ENCODE peak calls at places on chromosomes 11 and 22, in ten cellular contexts. U, O, N, S, B, A, R, L, Z and E are unnamed samples. For H3K9me3, H3K27me3 and H3K4me1, the result is how much of the 10 kb centered on the place peaks cover.

GRCh38 chr11:12251651-12252560 is 125.5 kb upstream of the PARVA start:
- DNase-seq in U (peak), O (no peak), N (no peak), S (no peak), B (no peak), A (no peak), R (no peak), L (no peak), Z (no peak), E (no peak)

GRCh38 chr11:104771782-104772181 is 126.5 kb downstream of the CASP12 start:
- DNase-seq in U (no peak), O (no peak), N (no peak), S (no peak), B (no peak), A (no peak), R (no peak), L (no peak), Z (no peak), E (no peak)

GRCh38 chr11:61057615-61058014 is 44.7 kb upstream of the CD5 start:
- DNase-seq in U (no peak), O (no peak), N (no peak), S (no peak), B (no peak), A (no peak), R (no peak), L (no peak), Z (no peak), E (no peak)

GRCh38 chr11:122703541-122704272 is 48.2 kb downstream of the UBASH3B start:
- DNase-seq in U (no peak), O (no peak), N (no peak), S (peak), B (no peak), A (no peak), R (no peak), L (no peak), Z (no peak), E (no peak)

GRCh38 chr11:64152841-64153691 is 12.8 kb downstream of the MACROD1 start:
- DNase-seq in U (peak), O (peak), N (peak), S (peak), B (peak), A (peak), R (peak), L (no peak), Z (peak), E (peak)

GRCh38 chr11:64900263-64900678 is 16.7 kb downstream of the ATG2A start:
- DNase-seq in U (no peak), O (no peak), N (peak), S (no peak), B (no peak), A (no peak), R (no peak), L (no peak), Z (no peak), E (no peak)

GRCh38 chr11:47967577-47968230 is 12.7 kb upstream of the PTPRJ start:
- DNase-seq in U (no peak), O (no peak), N (no peak), S (no peak), B (no peak), A (no peak), R (no peak), L (no peak), Z (no peak), E (no peak)

GRCh38 chr11:118883368-118884071 is at the start of gene CXCR5:
- DNase-seq in U (no peak), O (no peak), N (no peak), S (no peak), B (no peak), A (peak), R (peak), L (no peak), Z (no peak), E (peak)

GRCh38 chr11:12599408-12600143 is 74.6 kb upstream of the TEAD1 start:
- DNase-seq in U (peak), O (peak), N (peak), S (peak), B (peak), A (peak), R (no peak), L (peak), Z (peak), E (peak)

GRCh38 chr11:131637469-131638175 is 267.2 kb downstream of the NTM start:
- DNase-seq in U (no peak), O (no peak), N (no peak), S (no peak), B (no peak), A (no peak), R (no peak), L (no peak), Z (no peak), E (no peak)

GRCh38 chr11:34313099-34313517 is 44.7 kb downstream of the ABTB2 start:
- DNase-seq in U (no peak), O (peak), N (no peak), S (no peak), B (peak), A (peak), R (peak), L (no peak), Z (no peak), E (no peak)

GRCh38 chr22:42010778-42011177 is 12.2 kb downstream of the WBP2NL start:
- DNase-seq in U (no peak), O (no peak), N (no peak), S (no peak), B (no peak), A (no peak), R (no peak), L (no peak), Z (no peak), E (no peak)

GRCh38 chr11:2156416-2157182 is 4.4 kb downstream of the INS start:
- DNase-seq in U (peak), O (peak), N (peak), S (peak), B (peak), A (peak), R (peak), L (no peak), Z (peak), E (peak)

GRCh38 chr11:62602141-62603071 is 741 bp upstream of the MTA2 start:
- DNase-seq in U (peak), O (peak), N (no peak), S (no peak), B (peak), A (peak), R (peak), L (no peak), Z (peak), E (peak)

GRCh38 chr11:119189393-119189792 is 4.1 kb downstream of the NHERF4 start:
- DNase-seq in U (no peak), O (no peak), N (no peak), S (no peak), B (no peak), A (no peak), R (no peak), L (no peak), Z (no peak), E (no peak)

GRCh38 chr22:39239561-39240423 is 5.0 kb downstream of the PDGFB start:
- DNase-seq in U (no peak), O (no peak), N (no peak), S (no peak), B (no peak), A (no peak), R (no peak), L (no peak), Z (no peak), E (no peak)

GRCh38 chr22:42360348-42360747 is 71.9 kb downstream of the NFAM1 start:
- DNase-seq in U (no peak), O (no peak), N (no peak), S (no peak), B (no peak), A (no peak), R (no peak), L (no peak), Z (no peak), E (no peak)

GRCh38 chr11:45384711-45385241 is 98.6 kb upstream of the SYT13 start:
- DNase-seq in U (peak), O (no peak), N (no peak), S (no peak), B (no peak), A (no peak), R (no peak), L (no peak), Z (no peak), E (peak)

GRCh38 chr11:33635161-33635560 is 65.5 kb downstream of the C11orf91 start:
- DNase-seq in U (no peak), O (peak), N (no peak), S (no peak), B (peak), A (peak), R (no peak), L (no peak), Z (no peak), E (no peak)

GRCh38 chr22:44782286-44782830 is 30.0 kb downstream of the ARHGAP8 start:
- DNase-seq in U (no peak), O (peak), N (no peak), S (no peak), B (no peak), A (no peak), R (no peak), L (no peak), Z (no peak), E (no peak)

GRCh38 chr11:65113839-65114238 is 2.2 kb downstream of the TM7SF2 start:
- DNase-seq in U (no peak), O (no peak), N (no peak), S (no peak), B (peak), A (no peak), R (no peak), L (no peak), Z (no peak), E (no peak)

GRCh38 chr11:58945663-58946062 is 6.4 kb downstream of the GLYATL1 start:
- DNase-seq in U (no peak), O (no peak), N (no peak), S (no peak), B (no peak), A (no peak), R (no peak), L (no peak), Z (no peak), E (no peak)

GRCh38 chr11:66388746-66389386 is 17.3 kb upstream of the SLC29A2 start:
- DNase-seq in U (peak), O (peak), N (peak), S (peak), B (no peak), A (peak), R (peak), L (peak), Z (no peak), E (peak)

GRCh38 chr11:111408789-111409727 is 30.0 kb upstream of the POU2AF1 start:
- DNase-seq in U (no peak), O (peak), N (no peak), S (no peak), B (no peak), A (no peak), R (no peak), L (no peak), Z (no peak), E (no peak)

GRCh38 chr11:44315947-44316387 is 6.0 kb upstream of the ALX4 start:
- DNase-seq in U (peak), O (peak), N (no peak), S (peak), B (no peak), A (peak), R (no peak), L (no peak), Z (no peak), E (no peak)

GRCh38 chr11:1049911-1050580 is 13.5 kb upstream of the MUC6 start:
- DNase-seq in U (no peak), O (no peak), N (no peak), S (no peak), B (no peak), A (peak), R (no peak), L (no peak), Z (peak), E (peak)

GRCh38 chr22:35685731-35686130 is 31.9 kb upstream of the APOL5 start:
- DNase-seq in U (no peak), O (peak), N (no peak), S (no peak), B (no peak), A (no peak), R (no peak), L (no peak), Z (no peak), E (no peak)

GRCh38 chr22:36323182-36323854 is 64.4 kb downstream of the MYH9 start:
- DNase-seq in U (no peak), O (peak), N (no peak), S (peak), B (peak), A (no peak), R (no peak), L (no peak), Z (peak), E (peak)

GRCh38 chr11:26676641-26677040 is 45.2 kb downstream of the SLC5A12 start:
- DNase-seq in U (no peak), O (no peak), N (no peak), S (no peak), B (no peak), A (no peak), R (no peak), L (no peak), Z (no peak), E (no peak)

GRCh38 chr22:37492428-37493344 is 6.5 kb upstream of the MFNG start:
- DNase-seq in U (peak), O (peak), N (peak), S (peak), B (no peak), A (no peak), R (peak), L (no peak), Z (no peak), E (no peak)

GRCh38 chr22:47512617-47513016 is 750.2 kb downstream of the TBC1D22A start:
- DNase-seq in U (no peak), O (no peak), N (no peak), S (no peak), B (no peak), A (no peak), R (no peak), L (no peak), Z (no peak), E (no peak)

GRCh38 chr11:115078461-115079438 is 400.4 kb downstream of the NXPE2 start:
- DNase-seq in U (no peak), O (no peak), N (no peak), S (no peak), B (no peak), A (no peak), R (no peak), L (no peak), Z (no peak), E (no peak)

GRCh38 chr22:35610741-35611140 is 6.4 kb downstream of the MB start:
- DNase-seq in U (no peak), O (no peak), N (no peak), S (no peak), B (no peak), A (no peak), R (no peak), L (no peak), Z (no peak), E (peak)

GRCh38 chr11:64048042-64048854 is 12.5 kb downstream of the FLRT1 start:
- DNase-seq in U (peak), O (no peak), N (no peak), S (no peak), B (no peak), A (no peak), R (no peak), L (no peak), Z (no peak), E (no peak)

GRCh38 chr11:19698493-19699292 is 13.9 kb upstream of the NAV2 start:
- DNase-seq in U (no peak), O (peak), N (no peak), S (no peak), B (peak), A (peak), R (no peak), L (no peak), Z (no peak), E (no peak)

DNA sequence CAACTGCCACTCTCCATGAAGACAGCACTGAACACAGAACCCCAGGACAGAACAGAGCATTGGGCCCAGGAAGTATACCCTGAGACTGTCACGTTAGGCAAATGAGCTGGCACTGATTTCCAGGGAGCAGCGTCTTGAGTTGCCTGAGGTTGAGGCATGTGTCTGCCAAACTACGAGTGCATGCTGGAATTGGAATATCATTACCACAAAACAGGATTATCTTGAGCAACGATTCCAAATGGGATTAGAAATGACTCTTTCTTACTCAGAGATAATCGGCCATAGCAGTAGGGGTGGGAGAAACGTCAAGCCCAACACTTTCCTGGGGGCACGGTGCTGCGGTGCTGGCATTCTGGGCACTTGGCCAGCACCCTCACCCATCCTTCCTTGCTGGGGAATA is 39.9 kb downstream of the CLPB start:
- DNase-seq in U (no peak), O (no peak), N (no peak), S (no peak), B (no peak), A (no peak), R (no peak), L (no peak), Z (no peak), E (no peak)
- H3K9me3 ChIP-seq in U (under half), O (under half), N (under half), S (under half), B (under half), A (under half), R (under half), L (under half), Z (under half), E (under half)

DNA sequence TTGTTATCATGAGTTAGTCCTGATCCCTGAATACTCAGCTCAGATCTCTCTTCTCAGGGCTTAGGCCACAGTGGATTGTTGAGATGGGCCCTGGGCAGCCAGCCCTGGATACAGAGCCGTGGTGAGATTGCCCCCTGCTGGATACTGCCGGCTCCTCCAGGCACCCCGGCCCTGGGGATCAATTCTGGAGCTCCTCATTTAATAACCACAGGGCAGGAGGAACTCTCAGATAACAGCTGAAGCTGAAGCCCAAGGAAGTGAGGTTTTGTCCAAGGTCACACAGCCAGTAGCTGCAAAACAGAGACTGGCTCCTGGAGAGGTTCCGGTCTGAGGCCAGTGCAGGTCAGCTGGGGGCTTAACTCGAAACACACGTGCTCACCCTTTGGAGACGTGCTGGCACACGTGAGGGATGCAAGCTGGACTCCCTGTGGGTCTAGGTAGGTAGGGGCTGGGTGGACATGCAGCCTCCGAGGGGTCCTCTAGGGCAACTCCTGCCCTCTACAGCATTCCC is 16.0 kb downstream of the USH1C start:
- DNase-seq in U (peak), O (peak), N (peak), S (peak), B (peak), A (peak), R (peak), L (peak), Z (no peak), E (no peak)
- H3K27me3 ChIP-seq in U (under half), O (under half), N (under half), S (under half), B (under half), A (under half), R (under half), L (under half), Z (under half), E (under half)

DNA sequence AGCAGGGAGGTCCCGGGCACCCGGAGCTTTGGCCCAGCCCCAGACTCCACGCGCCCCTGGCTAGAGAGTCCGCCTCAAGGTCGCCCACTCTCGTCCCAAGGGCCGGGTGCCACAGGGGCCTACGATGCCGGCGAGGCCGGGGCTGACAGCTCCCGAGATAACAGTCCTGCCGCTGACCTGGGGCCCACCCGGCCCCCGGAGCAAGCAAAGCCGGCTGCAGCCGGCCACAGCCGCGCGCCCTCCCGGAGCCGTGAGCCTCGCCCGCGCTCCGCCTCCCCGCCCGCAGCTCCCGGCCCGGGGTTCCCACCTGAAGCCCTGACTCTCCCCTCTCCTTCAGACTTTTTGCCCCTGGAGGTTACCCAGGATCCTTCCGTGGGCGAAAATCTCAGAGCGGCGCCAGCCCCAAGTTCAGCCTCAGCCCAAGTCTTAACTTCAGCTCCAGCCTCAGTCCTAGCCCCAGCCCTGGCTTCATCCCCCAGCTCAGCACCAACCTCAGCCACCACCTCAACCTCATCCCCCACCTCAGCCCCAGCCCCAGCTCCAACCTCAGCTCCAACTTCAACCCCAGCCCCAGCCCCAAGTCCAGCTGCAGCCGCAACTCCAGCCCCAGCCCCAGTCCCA is 1.6 kb downstream of the KLHDC7B start:
- DNase-seq in U (no peak), O (no peak), N (no peak), S (no peak), B (no peak), A (peak), R (no peak), L (no peak), Z (no peak), E (peak)
- H3K4me1 ChIP-seq in U (under half), O (under half), N (under half), S (under half), B (under half), A (under half), R (under half), L (under half), Z (under half), E (under half)

DNA sequence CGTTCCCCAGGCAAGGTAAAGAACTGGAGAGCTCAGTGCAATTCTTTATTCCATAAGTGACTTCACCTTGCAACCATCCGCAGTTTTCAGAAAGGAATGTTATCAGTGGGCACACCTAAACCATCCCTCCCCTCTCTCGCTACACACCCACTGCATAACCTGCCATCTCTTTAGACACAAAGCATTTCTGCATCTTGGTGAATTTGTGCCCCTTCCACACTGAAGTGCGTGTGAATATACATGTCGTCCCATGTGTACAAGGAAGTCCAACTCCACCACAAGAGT is 45.2 kb downstream of the AMOTL1 start:
- DNase-seq in U (no peak), O (no peak), N (no peak), S (no peak), B (no peak), A (no peak), R (no peak), L (no peak), Z (no peak), E (no peak)
- H3K9me3 ChIP-seq in U (under half), O (under half), N (under half), S (under half), B (under half), A (under half), R (under half), L (half or more), Z (under half), E (under half)